ENCODE peak calls at places on chromosomes 2 and 18, in six cellular contexts. X, F, V, T, K and B are unnamed samples.

GRCh38 chr18:72261562-72261961 is 282.6 kb downstream of the CBLN2 start:
- DNase-seq in X (no peak), F (no peak), V (no peak), T (no peak), K (no peak), B (no peak)

GRCh38 chr2:174835797-174836255 is 71.6 kb upstream of the CHRNA1 start:
- DNase-seq in X (no peak), F (no peak), V (no peak), T (peak; percentile 55), K (peak; percentile 89), B (no peak)

GRCh38 chr2:177245010-177245422 is 19.5 kb downstream of the NFE2L2 start:
- DNase-seq in X (no peak), F (no peak), V (no peak), T (no peak), K (no peak), B (no peak)

GRCh38 chr18:77165489-77166415 is 33.2 kb upstream of the MBP start:
- DNase-seq in X (no peak), F (peak; percentile 76), V (no peak), T (no peak), K (peak; percentile 53), B (no peak)

GRCh38 chr2:172285010-172285621 is 142.3 kb upstream of the ITGA6 start:
- DNase-seq in X (no peak), F (no peak), V (no peak), T (no peak), K (no peak), B (no peak)

GRCh38 chr2:206143451-206143850 is 15.8 kb downstream of the NDUFS1 start:
- DNase-seq in X (no peak), F (no peak), V (no peak), T (no peak), K (no peak), B (no peak)

GRCh38 chr18:50183556-50183955 is 11.4 kb downstream of the MYO5B start:
- DNase-seq in X (no peak), F (no peak), V (no peak), T (no peak), K (peak; percentile 79), B (no peak)

GRCh38 chr2:240561325-240561971 is 1.3 kb downstream of the DUSP28 start:
- DNase-seq in X (no peak), F (no peak), V (no peak), T (no peak), K (peak; percentile 71), B (no peak)

GRCh38 chr2:238117199-238118154 is 17.3 kb downstream of the ESPNL start:
- DNase-seq in X (no peak), F (peak; percentile 14), V (no peak), T (no peak), K (no peak), B (no peak)

GRCh38 chr2:84858123-84858522 is 22.8 kb downstream of the TRABD2A start:
- DNase-seq in X (no peak), F (no peak), V (no peak), T (no peak), K (no peak), B (no peak)

GRCh38 chr2:189802396-189802912 is 18.2 kb downstream of the PMS1 start:
- DNase-seq in X (no peak), F (no peak), V (no peak), T (no peak), K (peak; percentile 68), B (no peak)

GRCh38 chr2:43183743-43184142 is 42.7 kb downstream of the ZFP36L2 start:
- DNase-seq in X (no peak), F (no peak), V (no peak), T (no peak), K (no peak), B (no peak)

GRCh38 chr2:30690126-30690561 is 117.1 kb downstream of the CAPN13 start:
- DNase-seq in X (no peak), F (no peak), V (no peak), T (no peak), K (no peak), B (no peak)

GRCh38 chr2:239290618-239291504 is 110.0 kb downstream of the HDAC4 start:
- DNase-seq in X (no peak), F (peak; percentile 54), V (no peak), T (no peak), K (peak; percentile 84), B (no peak)

GRCh38 chr18:30358545-30358944 is 684.0 kb downstream of the DSC3 start:
- DNase-seq in X (no peak), F (no peak), V (no peak), T (no peak), K (peak; percentile 85), B (no peak)

GRCh38 chr2:40096360-40096759 is 317.3 kb upstream of the THUMPD2 start:
- DNase-seq in X (no peak), F (no peak), V (no peak), T (no peak), K (peak; percentile 70), B (no peak)

GRCh38 chr2:160394153-160394552 is 99.5 kb downstream of the RBMS1 start:
- DNase-seq in X (peak; percentile 63), F (no peak), V (no peak), T (no peak), K (no peak), B (no peak)

GRCh38 chr18:59951591-59951990 is 51.8 kb downstream of the PMAIP1 start:
- DNase-seq in X (no peak), F (no peak), V (no peak), T (no peak), K (peak; percentile 88), B (no peak)

GRCh38 chr2:225041871-225042799 is at the start of gene DOCK10:
- DNase-seq in X (peak; percentile 60), F (peak; percentile 22), V (peak; percentile 38), T (peak; percentile 61), K (peak; percentile 19), B (peak; percentile 57)

GRCh38 chr2:28413152-28413895 is 20.7 kb downstream of the FOSL2 start:
- DNase-seq in X (no peak), F (no peak), V (no peak), T (no peak), K (no peak), B (no peak)

GRCh38 chr2:9240745-9241144 is 34.1 kb downstream of the ASAP2 start:
- DNase-seq in X (no peak), F (no peak), V (no peak), T (peak; percentile 6), K (peak; percentile 57), B (no peak)

GRCh38 chr2:239167011-239167673 is 233.7 kb downstream of the HDAC4 start:
- DNase-seq in X (no peak), F (peak; percentile 12), V (no peak), T (no peak), K (no peak), B (no peak)

GRCh38 chr18:3655637-3656050 is 205.7 kb downstream of the TGIF1 start:
- DNase-seq in X (no peak), F (no peak), V (no peak), T (no peak), K (no peak), B (no peak)

GRCh38 chr2:152466041-152466440 is 131.1 kb downstream of the FMNL2 start:
- DNase-seq in X (no peak), F (peak; percentile 29), V (no peak), T (no peak), K (no peak), B (no peak)

GRCh38 chr2:161096336-161096735 is 63.9 kb upstream of the TANK start:
- DNase-seq in X (no peak), F (no peak), V (no peak), T (no peak), K (no peak), B (no peak)

GRCh38 chr2:44776924-44777480 is 164.5 kb upstream of the SIX3 start:
- DNase-seq in X (no peak), F (no peak), V (no peak), T (no peak), K (no peak), B (no peak)

GRCh38 chr2:216991563-216991962 is 131.7 kb upstream of the TNP1 start:
- DNase-seq in X (no peak), F (no peak), V (no peak), T (no peak), K (no peak), B (no peak)

GRCh38 chr18:12679183-12679786 is 21.4 kb upstream of the SPIRE1 start:
- DNase-seq in X (no peak), F (peak; percentile 78), V (no peak), T (no peak), K (no peak), B (no peak)

GRCh38 chr2:64232266-64232665 is 88.0 kb upstream of the PELI1 start:
- DNase-seq in X (no peak), F (no peak), V (no peak), T (no peak), K (no peak), B (no peak)

GRCh38 chr2:172535119-172535518 is 20.8 kb upstream of the PDK1 start:
- DNase-seq in X (no peak), F (no peak), V (no peak), T (no peak), K (no peak), B (no peak)